ENCODE peak calls at places on chromosomes 12 and 14, in five cellular contexts. L is A549, E is epithelial cell of esophagus, B is fibroblast of pulmonary artery, J is left ventricle myocardium inferior. I is an unnamed sample.

GRCh38 chr12:29309320-29309902 is 71.6 kb downstream of the ERGIC2 start:
- DNase-seq in L (no peak), E (peak; percentile 30), B (peak; percentile 62), J (no peak), I (no peak)

GRCh38 chr14:88614218-88614907 is 51.5 kb downstream of the ZC3H14 start:
- DNase-seq in L (no peak), E (peak; percentile 58), B (peak; percentile 75), J (no peak), I (no peak)

GRCh38 chr12:76678992-76679391 is 84.9 kb upstream of the ZDHHC17 start:
- DNase-seq in L (no peak), E (no peak), B (no peak), J (no peak), I (no peak)

GRCh38 chr12:84161296-84161695 is 751.3 kb downstream of the SLC6A15 start:
- DNase-seq in L (no peak), E (no peak), B (no peak), J (no peak), I (no peak)

GRCh38 chr12:30822385-30823139 is 67.8 kb upstream of the CAPRIN2 start:
- DNase-seq in L (peak; percentile 52), E (peak; percentile 21), B (peak; percentile 51), J (peak; percentile 68), I (peak; percentile 75)

GRCh38 chr14:91508105-91508504 is 2.0 kb downstream of the PPP4R3A start:
- DNase-seq in L (no peak), E (no peak), B (no peak), J (no peak), I (no peak)

GRCh38 chr12:77343291-77343690 is 277.9 kb upstream of the E2F7 start:
- DNase-seq in L (no peak), E (peak; percentile 76), B (peak; percentile 27), J (no peak), I (no peak)

GRCh38 chr12:115752913-115753726 is 524.4 kb downstream of the MED13L start:
- DNase-seq in L (peak; percentile 58), E (peak; percentile 68), B (peak; percentile 86), J (no peak), I (no peak)

GRCh38 chr12:41223600-41223999 is 35.5 kb downstream of the PDZRN4 start:
- DNase-seq in L (no peak), E (no peak), B (no peak), J (no peak), I (no peak)

GRCh38 chr12:95582230-95583058 is 31.2 kb upstream of the USP44 start:
- DNase-seq in L (peak; percentile 41), E (peak; percentile 44), B (peak; percentile 60), J (no peak), I (no peak)

GRCh38 chr12:50103767-50104321 is at the start of gene GPD1:
- DNase-seq in L (no peak), E (peak; percentile 72), B (peak; percentile 38), J (peak; percentile 73), I (no peak)

GRCh38 chr14:56172074-56172473 is 53.9 kb downstream of the PELI2 start:
- DNase-seq in L (no peak), E (no peak), B (no peak), J (no peak), I (no peak)

GRCh38 chr12:590206-590750 is 73.0 kb downstream of the NINJ2 start:
- DNase-seq in L (no peak), E (no peak), B (no peak), J (no peak), I (no peak)

GRCh38 chr14:36660736-36661505 is 739 bp upstream of the PAX9 start:
- DNase-seq in L (no peak), E (peak; percentile 14), B (no peak), J (no peak), I (no peak)

GRCh38 chr12:108399514-108399913 is 60.4 kb upstream of the CMKLR1 start:
- DNase-seq in L (no peak), E (no peak), B (no peak), J (peak; percentile 61), I (no peak)

GRCh38 chr12:27434673-27435565 is 11.6 kb upstream of the SMCO2 start:
- DNase-seq in L (peak; percentile 26), E (no peak), B (peak; percentile 11), J (no peak), I (no peak)

GRCh38 chr12:1810201-1810930 is 10.0 kb upstream of the LRTM2 start:
- DNase-seq in L (no peak), E (no peak), B (peak; percentile 55), J (peak; percentile 3), I (no peak)

GRCh38 chr14:26960049-26960688 is 362.3 kb upstream of the NOVA1 start:
- DNase-seq in L (no peak), E (peak; percentile 15), B (no peak), J (no peak), I (no peak)

GRCh38 chr12:92558806-92559205 is 144.0 kb upstream of the PLEKHG7 start:
- DNase-seq in L (no peak), E (peak; percentile 44), B (no peak), J (no peak), I (no peak)

GRCh38 chr12:113095405-113095804 is 38.9 kb downstream of the DTX1 start:
- DNase-seq in L (no peak), E (no peak), B (no peak), J (no peak), I (no peak)

GRCh38 chr12:66288121-66288520 is 14.2 kb upstream of the HELB start:
- DNase-seq in L (no peak), E (no peak), B (no peak), J (no peak), I (no peak)

GRCh38 chr14:100712490-100712889 is 14.2 kb upstream of the DLK1 start:
- DNase-seq in L (no peak), E (peak; percentile 79), B (no peak), J (no peak), I (no peak)

GRCh38 chr12:124754949-124755800 is 108.5 kb downstream of the SCARB1 start:
- DNase-seq in L (no peak), E (no peak), B (peak; percentile 97), J (peak; percentile 89), I (no peak)

GRCh38 chr12:30806989-30807694 is 52.4 kb upstream of the CAPRIN2 start:
- DNase-seq in L (no peak), E (peak; percentile 75), B (peak; percentile 90), J (no peak), I (no peak)

GRCh38 chr12:97659117-97659880 is 196.7 kb downstream of the RMST start:
- DNase-seq in L (no peak), E (no peak), B (no peak), J (no peak), I (no peak)

GRCh38 chr12:91461061-91461460 is 278.4 kb upstream of the DCN start:
- DNase-seq in L (no peak), E (no peak), B (no peak), J (no peak), I (no peak)

GRCh38 chr14:101022916-101023435 is 119.5 kb upstream of the RTL1 start:
- DNase-seq in L (no peak), E (no peak), B (no peak), J (no peak), I (peak; percentile 40)

GRCh38 chr12:29717540-29718100 is 66.1 kb downstream of the TMTC1 start:
- DNase-seq in L (no peak), E (no peak), B (no peak), J (no peak), I (no peak)

GRCh38 chr12:60279224-60279623 is 683.4 kb downstream of the SLC16A7 start:
- DNase-seq in L (no peak), E (peak; percentile 28), B (peak; percentile 54), J (no peak), I (no peak)

GRCh38 chr14:23398348-23398747 is 9.7 kb downstream of the MYH6 start:
- DNase-seq in L (no peak), E (no peak), B (no peak), J (no peak), I (no peak)

GRCh38 chr12:120669055-120669828 is 17.7 kb upstream of the MLEC start:
- DNase-seq in L (no peak), E (peak; percentile 45), B (peak; percentile 35), J (no peak), I (no peak)

GRCh38 chr14:95979339-95980042 is 59.7 kb upstream of the C14orf132 start:
- DNase-seq in L (no peak), E (no peak), B (no peak), J (no peak), I (no peak)

GRCh38 chr14:30375280-30375892 is 183.6 kb upstream of the G2E3 start:
- DNase-seq in L (peak; percentile 9), E (peak; percentile 73), B (peak; percentile 64), J (peak; percentile 47), I (no peak)

GRCh38 chr14:30373053-30373849 is 185.7 kb upstream of the G2E3 start:
- DNase-seq in L (no peak), E (no peak), B (no peak), J (no peak), I (no peak)

DNA sequence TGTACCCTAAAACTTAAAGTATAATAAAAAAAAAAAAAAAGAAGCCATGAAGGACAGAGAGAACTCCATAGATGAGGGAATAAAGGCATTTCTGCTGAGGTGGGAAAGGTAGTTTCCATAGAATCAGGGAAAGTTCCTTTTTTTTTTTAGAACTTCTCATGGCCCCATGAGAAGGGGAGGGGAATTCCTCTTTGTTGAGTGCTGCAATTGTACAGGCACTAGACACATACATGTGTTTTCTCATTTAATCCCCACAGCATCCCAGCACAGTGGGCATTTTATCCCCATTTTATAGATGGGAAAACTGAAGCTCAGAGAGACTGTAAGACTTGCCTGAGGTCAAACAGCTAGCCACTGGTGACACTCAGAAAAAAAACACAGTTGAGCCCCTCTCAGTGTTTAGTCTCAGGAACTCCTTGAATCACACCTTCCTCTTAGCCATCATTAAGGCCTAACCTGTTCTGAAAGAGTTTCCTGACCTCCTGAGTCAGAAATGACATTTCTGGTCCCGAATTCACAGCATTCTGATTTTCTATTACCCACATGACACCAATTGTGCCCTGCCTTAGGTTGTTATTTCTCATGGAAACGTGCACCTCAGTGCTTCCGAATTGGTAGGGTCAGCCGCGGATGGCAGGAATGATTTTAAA is 189.3 kb upstream of the G2E3 start:
- DNase-seq in L (no peak), E (no peak), B (no peak), J (no peak), I (no peak)
- TF ChIP-seq CTCF in L (no peak), E (no peak), B (no peak), J (no peak), I (no peak)

GRCh38 chr12:64171715-64172114 is 50.4 kb downstream of the KICS2 start:
- DNase-seq in L (peak; percentile 24), E (peak; percentile 72), B (peak; percentile 35), J (no peak), I (no peak)

GRCh38 chr12:64169999-64170398 is 52.1 kb downstream of the KICS2 start:
- DNase-seq in L (no peak), E (peak; percentile 86), B (no peak), J (no peak), I (no peak)

GRCh38 chr12:64175254-64175945 is 46.7 kb downstream of the KICS2 start:
- DNase-seq in L (no peak), E (no peak), B (peak; percentile 29), J (no peak), I (no peak)

GRCh38 chr12:64172143-64172970 is 49.7 kb downstream of the KICS2 start:
- DNase-seq in L (no peak), E (peak; percentile 32), B (no peak), J (no peak), I (no peak)

GRCh38 chr12:64173456-64173855 is 48.6 kb downstream of the KICS2 start:
- DNase-seq in L (no peak), E (no peak), B (no peak), J (no peak), I (no peak)
- TF ChIP-seq CTCF in L (no peak), E (no peak), B (no peak), J (no peak), I (no peak)

GRCh38 chr12:127893875-127894635 is 372.9 kb upstream of the TMEM132C start:
- DNase-seq in L (no peak), E (no peak), B (no peak), J (no peak), I (no peak)
- TF ChIP-seq CTCF in L (no peak), E (no peak), B (no peak), J (peak; percentile 50), I (peak; percentile 69)

GRCh38 chr14:59154383-59154782 is 34.1 kb upstream of the DAAM1 start:
- DNase-seq in L (no peak), E (no peak), B (peak; percentile 17), J (no peak), I (no peak)
- TF ChIP-seq CTCF in L (no peak), E (no peak), B (no peak), J (no peak), I (no peak)

I was measured in type B pancreatic cell.